ENCODE peak calls at places on chromosome 7, in six cellular contexts. X, W, K, B, V and E are unnamed samples.

GRCh38 chr7:31398815-31399214 is 58.3 kb upstream of the NEUROD6 start:
- DNase-seq in X (no peak), W (no peak), K (no peak), B (no peak), V (no peak), E (no peak)

GRCh38 chr7:5525271-5526189 is 101.9 kb upstream of the TNRC18 start:
- DNase-seq in X (peak; percentile 73), W (peak; percentile 45), K (no peak), B (no peak), V (peak; percentile 40), E (no peak)

GRCh38 chr7:150989456-150989855 is 1.4 kb upstream of the NOS3 start:
- DNase-seq in X (no peak), W (no peak), K (no peak), B (no peak), V (no peak), E (no peak)

GRCh38 chr7:69429817-69430501 is 168.3 kb upstream of the AUTS2 start:
- DNase-seq in X (no peak), W (no peak), K (peak; percentile 94), B (peak; percentile 22), V (no peak), E (no peak)

GRCh38 chr7:82153776-82154175 is 289.8 kb downstream of the CACNA2D1 start:
- DNase-seq in X (no peak), W (no peak), K (no peak), B (no peak), V (no peak), E (no peak)

GRCh38 chr7:16730937-16731336 is 22.6 kb upstream of the TSPAN13 start:
- DNase-seq in X (no peak), W (no peak), K (no peak), B (no peak), V (no peak), E (no peak)

GRCh38 chr7:133614251-133614650 is 361.4 kb downstream of the EXOC4 start:
- DNase-seq in X (no peak), W (no peak), K (no peak), B (no peak), V (no peak), E (no peak)

GRCh38 chr7:44748948-44749731 is 493 bp downstream of the ZMIZ2 start:
- DNase-seq in X (peak; percentile 29), W (peak; percentile 21), K (peak; percentile 19), B (no peak), V (no peak), E (no peak)

GRCh38 chr7:132090444-132090843 is 485.8 kb downstream of the PLXNA4 start:
- DNase-seq in X (no peak), W (no peak), K (no peak), B (no peak), V (no peak), E (no peak)

GRCh38 chr7:65235586-65235985 is 138.1 kb upstream of the ZNF92 start:
- DNase-seq in X (no peak), W (no peak), K (no peak), B (no peak), V (no peak), E (no peak)

GRCh38 chr7:17371656-17372524 is 73.4 kb downstream of the AHR start:
- DNase-seq in X (no peak), W (no peak), K (no peak), B (no peak), V (no peak), E (no peak)

GRCh38 chr7:131238260-131238940 is 89.3 kb upstream of the MKLN1 start:
- DNase-seq in X (no peak), W (no peak), K (no peak), B (no peak), V (no peak), E (no peak)

GRCh38 chr7:149670288-149670687 is 103.1 kb downstream of the ZNF467 start:
- DNase-seq in X (no peak), W (no peak), K (peak; percentile 67), B (no peak), V (no peak), E (no peak)

GRCh38 chr7:99762680-99763327 is 21.2 kb downstream of the CYP3A4 start:
- DNase-seq in X (no peak), W (no peak), K (no peak), B (no peak), V (no peak), E (no peak)

GRCh38 chr7:79495544-79496272 is 42.2 kb upstream of the MAGI2 start:
- DNase-seq in X (no peak), W (no peak), K (no peak), B (no peak), V (no peak), E (no peak)

GRCh38 chr7:29854257-29854938 is 48.1 kb downstream of the WIPF3 start:
- DNase-seq in X (peak; percentile 50), W (no peak), K (peak; percentile 37), B (no peak), V (no peak), E (peak; percentile 24)

GRCh38 chr7:114919587-114919986 is 2.3 kb upstream of the MDFIC start:
- DNase-seq in X (no peak), W (peak; percentile 26), K (no peak), B (no peak), V (no peak), E (no peak)

GRCh38 chr7:70349819-70350218 is 751.5 kb downstream of the AUTS2 start:
- DNase-seq in X (no peak), W (no peak), K (no peak), B (no peak), V (no peak), E (no peak)

GRCh38 chr7:44935016-44935415 is 43.8 kb downstream of the MYO1G start:
- DNase-seq in X (peak; percentile 51), W (no peak), K (no peak), B (no peak), V (no peak), E (no peak)

GRCh38 chr7:158595068-158595467 is 7.4 kb upstream of the PTPRN2 start:
- DNase-seq in X (no peak), W (no peak), K (no peak), B (no peak), V (no peak), E (no peak)

GRCh38 chr7:99789441-99790070 is 5.6 kb upstream of the CYP3A4 start:
- DNase-seq in X (no peak), W (no peak), K (no peak), B (no peak), V (no peak), E (no peak)